ENCODE peak calls at places on chromosomes 2 and 18, in five cellular contexts. G is upper lobe of right lung, A is fibroblast of the aortic adventitia, X is foreskin fibroblast, V is kidney epithelial cell. I is an unnamed sample.

GRCh38 chr18:9404565-9405060 is 70.0 kb downstream of the TWSG1 start:
- DNase-seq in X (no peak), G (no peak), A (no peak), V (no peak), I (no peak)

GRCh38 chr2:162126145-162126926 is 25.7 kb downstream of the GCG start:
- DNase-seq in V (no peak), A (peak; percentile 44), X (no peak), G (no peak), I (no peak)

GRCh38 chr18:57798713-57799373 is 4.3 kb downstream of the ATP8B1 start:
- DNase-seq in V (no peak), X (no peak), A (no peak), G (no peak), I (no peak)

GRCh38 chr18:66329716-66330115 is 274.2 kb downstream of the CDH19 start:
- DNase-seq in G (no peak), A (no peak), V (no peak), X (no peak), I (no peak)

GRCh38 chr2:169361706-169362345 is 508 bp downstream of the LRP2 start:
- DNase-seq in X (peak; percentile 41), V (no peak), A (peak; percentile 3), G (peak; percentile 72), I (no peak)

GRCh38 chr2:121489284-121489683 is 41.4 kb upstream of the RNU4ATAC start:
- DNase-seq in X (peak; percentile 58), V (no peak), A (no peak), G (no peak), I (peak; percentile 90)

GRCh38 chr2:180208841-180209240 is 201.7 kb upstream of the CWC22 start:
- DNase-seq in X (peak; percentile 64), A (peak; percentile 61), V (peak; percentile 29), G (no peak), I (no peak)

GRCh38 chr2:173136067-173136466 is 60.4 kb downstream of the MAP3K20 start:
- DNase-seq in G (no peak), V (no peak), A (no peak), X (no peak), I (no peak)

GRCh38 chr18:68840554-68841263 is 42.8 kb downstream of the CCDC102B start:
- DNase-seq in A (peak; percentile 95), G (no peak), V (peak; percentile 69), X (peak; percentile 94), I (no peak)

GRCh38 chr2:168998609-168999211 is 32.4 kb downstream of the ABCB11 start:
- DNase-seq in A (no peak), V (no peak), G (no peak), X (no peak), I (peak; percentile 60)

GRCh38 chr2:112493858-112494648 is 12.1 kb downstream of the TTL start:
- DNase-seq in X (peak; percentile 84), A (peak; percentile 53), V (no peak), G (no peak), I (no peak)

GRCh38 chr2:50529600-50530218 is 502.2 kb downstream of the NRXN1 start:
- DNase-seq in A (peak; percentile 60), G (no peak), V (no peak), X (peak; percentile 66), I (no peak)

GRCh38 chr2:54370405-54371104 is 85.6 kb upstream of the SPTBN1 start:
- DNase-seq in V (no peak), X (peak; percentile 57), A (peak; percentile 48), G (no peak), I (no peak)

GRCh38 chr2:128536925-128537620 is 218.4 kb upstream of the HS6ST1 start:
- DNase-seq in V (peak; percentile 44), X (peak; percentile 97), G (no peak), A (peak; percentile 81), I (no peak)

GRCh38 chr2:230643576-230644291 is 68.9 kb upstream of the CAB39 start:
- DNase-seq in X (no peak), G (peak; percentile 76), A (no peak), V (no peak), I (no peak)

GRCh38 chr2:225867071-225867470 is 467.6 kb downstream of the NYAP2 start:
- DNase-seq in V (no peak), G (no peak), X (no peak), A (no peak), I (no peak)

GRCh38 chr18:9335255-9336045 is 877 bp downstream of the TWSG1 start:
- DNase-seq in A (peak; percentile 45), G (no peak), X (peak; percentile 32), V (no peak), I (no peak)

GRCh38 chr2:109299466-109299865 is 170.5 kb downstream of the SH3RF3 start:
- DNase-seq in A (no peak), G (no peak), X (no peak), V (no peak), I (no peak)

GRCh38 chr2:200587007-200587616 is 1.3 kb downstream of the AOX1 start:
- DNase-seq in A (no peak), X (no peak), V (no peak), G (no peak), I (no peak)

GRCh38 chr18:74281011-74281638 is 10.6 kb downstream of the CYB5A start:
- DNase-seq in G (no peak), A (no peak), X (no peak), V (no peak), I (no peak)

GRCh38 chr2:166563894-166564293 is 69.8 kb upstream of the SCN7A start:
- DNase-seq in G (no peak), A (no peak), X (peak; percentile 6), V (no peak), I (no peak)

GRCh38 chr2:203646266-203646864 is 60.1 kb upstream of the CD28 start:
- DNase-seq in X (no peak), G (no peak), A (no peak), V (no peak), I (no peak)

GRCh38 chr2:21820271-21820670 is 696.5 kb downstream of the TDRD15 start:
- DNase-seq in G (no peak), X (peak; percentile 44), V (no peak), A (no peak), I (no peak)

GRCh38 chr2:128573531-128573930 is 254.9 kb upstream of the HS6ST1 start:
- DNase-seq in G (peak; percentile 28), X (no peak), V (no peak), A (no peak), I (no peak)

GRCh38 chr18:25349926-25350560 is 1.9 kb downstream of the ZNF521 start:
- DNase-seq in V (no peak), X (peak; percentile 71), G (no peak), A (peak; percentile 7), I (no peak)

DNA sequence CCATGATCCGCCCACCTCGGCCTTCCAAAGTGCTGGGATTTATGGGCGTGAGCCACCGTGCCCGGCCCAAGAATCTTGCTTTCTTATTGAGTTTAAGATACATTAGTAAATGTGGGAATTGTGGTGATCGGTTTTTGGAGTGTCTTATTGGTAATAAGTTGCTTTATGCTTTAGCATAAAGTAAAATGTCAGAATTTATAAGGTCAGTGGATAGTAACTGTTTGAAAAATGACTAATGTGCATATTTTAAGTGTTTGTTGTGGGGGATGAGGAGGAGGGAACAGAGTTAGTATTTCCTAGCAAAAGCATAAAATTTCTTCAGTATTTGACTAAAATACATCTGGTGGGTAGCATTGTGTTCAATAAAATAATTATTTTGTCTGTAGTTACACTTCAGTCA is 77.4 kb downstream of the SLC39A10 start:
- DNase-seq in A (no peak), G (no peak), X (peak; percentile 46), V (no peak), I (no peak)
- TF ChIP-seq CTCF in A (no peak), G (no peak), X (no peak), V (no peak), I (no peak)

DNA sequence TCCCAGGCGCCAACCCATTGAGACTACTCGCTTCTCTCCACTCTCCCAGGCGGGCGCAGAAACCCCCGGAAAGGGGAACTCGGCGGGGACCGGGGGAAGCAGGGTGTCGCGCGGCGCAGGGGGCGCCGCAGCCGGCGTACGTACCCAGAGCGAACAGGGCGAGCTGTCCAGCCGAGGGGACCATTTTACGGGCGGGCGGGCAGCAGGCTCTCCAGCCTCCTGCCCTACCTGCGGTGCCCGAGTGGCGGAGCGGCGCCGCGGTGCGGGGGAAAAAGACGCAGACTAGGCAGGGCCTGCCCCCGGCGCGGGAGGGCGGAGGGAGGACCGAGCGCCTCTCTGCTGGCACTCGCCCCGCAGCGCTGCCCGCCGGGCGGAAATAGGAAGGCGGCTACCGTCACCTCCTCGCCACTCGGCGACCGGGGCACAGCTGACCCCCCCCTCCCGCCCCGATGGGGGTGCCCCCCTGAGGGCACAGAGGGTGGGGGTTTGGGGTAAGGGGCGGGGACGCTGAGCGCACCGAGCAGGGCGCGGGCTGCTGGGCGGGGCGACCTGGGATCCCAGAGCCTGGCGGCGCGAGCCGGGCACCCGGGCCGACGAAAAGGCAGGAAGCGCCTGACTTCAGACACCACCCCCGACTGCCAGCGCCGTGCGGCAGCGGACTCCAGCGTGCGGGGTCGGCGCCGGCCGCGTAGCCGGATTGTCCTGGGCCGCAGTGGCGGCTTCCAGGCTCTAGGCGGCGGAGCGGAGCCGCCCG is at the start of gene TGFA:
- DNase-seq in G (peak; percentile 95), X (peak; percentile 65), V (no peak), A (no peak), I (no peak)
- H3K4me3 ChIP-seq in G (peak within 1 kb of the TSS; percentile 78), X (peak within 1 kb of the TSS; percentile 48), V (peak within 1 kb of the TSS; percentile 64), A (peak within 1 kb of the TSS; percentile 64), I (peak within 1 kb of the TSS; percentile 55)

DNA sequence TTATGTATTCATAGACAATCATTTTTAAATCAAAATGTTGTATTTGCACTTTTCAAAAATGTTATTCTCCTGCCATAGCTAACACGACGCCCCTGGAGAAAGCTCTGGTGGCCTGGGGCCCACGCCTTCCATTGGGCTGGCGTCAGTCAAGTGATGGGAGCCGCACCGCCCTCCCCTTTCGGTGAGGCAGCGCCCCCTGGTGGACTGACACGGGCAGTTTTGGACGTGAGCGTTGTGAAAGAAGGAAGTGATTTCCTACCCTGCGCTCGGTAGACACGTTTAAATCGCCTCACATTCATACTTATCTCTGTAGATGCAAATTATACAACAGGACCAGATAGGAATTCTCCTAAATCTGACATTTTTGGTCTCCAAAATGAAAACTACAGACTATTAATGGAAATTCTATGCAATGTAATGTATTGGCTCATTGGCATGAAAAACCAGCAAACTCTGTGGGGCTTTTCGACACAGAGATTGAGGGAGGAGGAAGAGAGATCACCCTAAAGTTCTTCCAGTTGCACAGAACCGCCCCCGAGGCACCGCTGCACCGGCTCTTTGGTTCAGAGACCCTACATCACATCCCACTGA is 326.2 kb upstream of the SOX11 start:
- DNase-seq in A (no peak), X (no peak), G (peak; percentile 86), V (peak; percentile 7), I (peak; percentile 34)
- TF ChIP-seq CTCF in A (peak; percentile 17), X (no peak), G (peak; percentile 82), V (peak; percentile 92), I (peak; percentile 81)

GRCh38 chr18:13614701-13615288 is 111.6 kb downstream of the FAM210A start:
- DNase-seq in G (no peak), V (no peak), X (no peak), A (no peak), I (no peak)

GRCh38 chr18:13616525-13617035 is 109.8 kb downstream of the FAM210A start:
- DNase-seq in G (no peak), A (no peak), V (no peak), X (no peak), I (no peak)

GRCh38 chr18:13615432-13615861 is 110.9 kb downstream of the FAM210A start:
- DNase-seq in V (no peak), G (no peak), A (no peak), X (no peak), I (no peak)

GRCh38 chr18:13614318-13614643 is 112.1 kb downstream of the FAM210A start:
- DNase-seq in X (no peak), A (no peak), G (no peak), V (no peak), I (no peak)

DNA sequence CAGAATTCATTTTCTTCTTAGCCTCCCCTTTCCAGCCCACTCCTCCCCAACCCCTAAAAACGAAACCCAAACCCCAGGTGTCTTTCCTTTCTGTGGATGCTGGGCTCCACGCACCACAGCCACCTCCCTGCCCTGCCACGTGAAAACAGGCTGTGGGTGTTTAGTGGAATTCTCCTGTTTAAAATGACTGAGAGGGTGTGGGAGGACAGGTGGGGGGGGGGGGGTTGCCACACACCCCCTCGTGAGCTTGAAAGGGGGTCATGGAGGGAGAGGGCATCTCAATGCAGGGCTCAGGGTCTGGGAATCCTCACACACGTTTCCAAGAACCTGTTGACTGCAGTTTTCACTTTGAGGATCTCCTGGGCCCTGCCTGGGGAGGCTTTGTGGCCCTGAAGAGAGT is 110.3 kb downstream of the FAM210A start:
- DNase-seq in X (no peak), G (no peak), V (no peak), A (no peak), I (no peak)
- H3K4me3 ChIP-seq in X (no peak overlapping the region), G (no peak overlapping the region), V (no peak overlapping the region), A (no peak overlapping the region), I (no peak overlapping the region)

I was measured in LNCaP clone FGC.